ENCODE peak calls at places on chromosomes 1 and 21, in six cellular contexts. S is stimulated activated CD4-positive, alpha-beta T cell treated with anti-CD3 and anti-CD28 coated beads, Interleukin-12 subunit alpha, Interleukin-12 subunit beta, amount 100 ng/mL, for 24 hours; M is ecto neural progenitor cell; E is T-helper 9 cell; C is AML-193; Z is type B pancreatic cell. K is an unnamed sample.

GRCh38 chr1:115877511-115877910 is 36.6 kb upstream of the NHLH2 start:
- DNase-seq in S (no peak), M (no peak), C (no peak), Z (no peak), E (no peak), K (no peak)

GRCh38 chr21:17492415-17493168 is 20.3 kb upstream of the CXADR start:
- DNase-seq in Z (no peak), E (no peak), C (no peak), M (no peak), S (no peak), K (no peak)

GRCh38 chr1:228405200-228405978 is 1.2 kb downstream of the TRIM11 start:
- DNase-seq in S (no peak), C (no peak), Z (no peak), E (no peak), M (no peak), K (no peak)

GRCh38 chr21:14484188-14485009 is 61.7 kb downstream of the SAMSN1 start:
- DNase-seq in C (no peak), E (no peak), S (no peak), M (no peak), Z (no peak), K (no peak)

GRCh38 chr1:8142955-8143629 is 117.0 kb upstream of the ERRFI1 start:
- DNase-seq in Z (no peak), M (no peak), E (no peak), S (no peak), C (no peak), K (no peak)

GRCh38 chr1:63892632-63893395 is 119.0 kb downstream of the ROR1 start:
- DNase-seq in M (no peak), Z (no peak), E (no peak), C (peak), S (no peak), K (no peak)

GRCh38 chr1:89566761-89567174 is 42.1 kb downstream of the LRRC8B start:
- DNase-seq in M (no peak), S (no peak), C (no peak), Z (no peak), E (no peak), K (no peak)

GRCh38 chr1:2416403-2416802 is 4.0 kb upstream of the PEX10 start:
- DNase-seq in Z (no peak), M (no peak), S (no peak), C (no peak), E (peak), K (no peak)

GRCh38 chr1:56911098-56911497 is 54.7 kb downstream of the C8B start:
- DNase-seq in C (no peak), E (no peak), Z (no peak), M (no peak), S (no peak), K (no peak)

GRCh38 chr1:145696630-145696960 is 10.6 kb downstream of the PDZK1 start:
- DNase-seq in M (no peak), C (no peak), Z (no peak), E (no peak), S (no peak), K (no peak)

GRCh38 chr1:100720751-100721150 is 1.2 kb downstream of the VCAM1 start:
- DNase-seq in C (no peak), M (no peak), Z (no peak), S (no peak), E (no peak), K (no peak)

GRCh38 chr21:28910280-28910887 is 82.3 kb downstream of the LTN1 start:
- DNase-seq in S (no peak), M (no peak), C (no peak), Z (no peak), E (no peak), K (no peak)

GRCh38 chr1:48462716-48463285 is 9.2 kb downstream of the SPATA6 start:
- DNase-seq in M (no peak), E (no peak), C (no peak), S (no peak), Z (no peak), K (no peak)

GRCh38 chr1:115641762-115642167 is at the start of gene VANGL1:
- DNase-seq in C (peak), E (no peak), S (peak), M (peak), Z (peak), K (peak)

GRCh38 chr1:20343149-20343936 is 52.7 kb downstream of the VWA5B1 start:
- DNase-seq in E (peak), C (no peak), M (peak), Z (no peak), S (peak), K (no peak)

K was measured in esophagus muscularis mucosa.